ENCODE peak calls at places on chromosomes 3 and 15, in six cellular contexts. Y is H9, K is IMR-90, I is trophoblast cell, S is neuronal stem cell, A is H1. V is an unnamed sample.

GRCh38 chr3:57729339-57730039 is 26.6 kb upstream of the SLMAP start:
- DNase-seq in Y (no peak), K (peak; percentile 35), I (no peak), S (no peak), A (no peak), V (no peak)

GRCh38 chr3:72336821-72337479 is 511.3 kb downstream of the SHQ1 start:
- DNase-seq in Y (peak; percentile 76), K (peak; percentile 46), I (no peak), S (peak; percentile 23), A (no peak), V (peak; percentile 77)

GRCh38 chr3:32000877-32001276 is 19.3 kb downstream of the ZNF860 start:
- DNase-seq in Y (no peak), K (no peak), I (peak; percentile 31), S (no peak), A (no peak), V (no peak)

GRCh38 chr15:53829471-53829870 is 70.0 kb upstream of the WDR72 start:
- DNase-seq in Y (no peak), K (no peak), I (no peak), S (no peak), A (no peak), V (no peak)

GRCh38 chr3:150970665-150971327 is 1.7 kb downstream of the CLRN1 start:
- DNase-seq in Y (no peak), K (peak; percentile 69), I (peak; percentile 61), S (no peak), A (no peak), V (peak; percentile 64)

GRCh38 chr3:106097817-106098410 is 229.1 kb upstream of the CBLB start:
- DNase-seq in Y (no peak), K (peak; percentile 51), I (no peak), S (no peak), A (no peak), V (peak; percentile 61)

GRCh38 chr15:59299919-59300617 is 72.6 kb downstream of the MYO1E start:
- DNase-seq in Y (no peak), K (peak; percentile 97), I (peak; percentile 51), S (no peak), A (no peak), V (peak; percentile 98)

GRCh38 chr3:62188547-62189375 is 184.6 kb downstream of the FEZF2 start:
- DNase-seq in Y (peak; percentile 69), K (peak; percentile 75), I (peak; percentile 83), S (peak; percentile 77), A (peak; percentile 41), V (peak; percentile 68)

DNA sequence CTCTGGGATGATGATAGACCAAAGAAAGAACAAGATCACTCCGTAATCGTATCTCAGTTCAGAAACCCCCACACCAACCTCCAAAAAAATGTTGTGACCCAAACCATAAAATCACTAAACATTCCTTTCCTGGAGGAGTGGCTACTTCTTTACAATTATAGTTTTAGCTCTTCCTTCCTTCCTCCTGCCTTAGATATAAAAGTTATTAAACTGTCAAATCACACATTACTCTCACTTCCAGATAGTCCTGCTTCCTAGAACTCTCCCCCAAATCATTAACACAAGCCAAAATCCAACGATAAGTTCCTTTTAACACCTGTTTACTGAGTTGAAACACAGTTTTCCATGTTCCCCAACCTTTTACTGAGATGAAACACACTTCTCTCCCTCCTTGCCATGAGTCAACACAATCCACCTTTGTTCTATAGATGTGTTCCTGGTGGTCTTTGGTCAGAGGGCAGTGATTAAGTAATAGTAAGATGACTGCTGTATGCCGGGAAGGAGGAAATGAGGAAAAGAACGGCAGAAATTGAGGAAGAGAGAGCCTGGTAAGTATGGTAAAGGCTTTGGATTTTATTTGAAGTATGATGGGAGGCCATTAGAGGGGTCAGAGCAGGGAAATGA is 8.3 kb upstream of the CRYGS start:
- DNase-seq in Y (no peak), K (no peak), I (no peak), S (no peak), A (no peak), V (no peak)
- H3K4me2 ChIP-seq in Y (no peak overlapping the region), K (no peak overlapping the region), I (no peak overlapping the region), S (no peak overlapping the region), A (no peak overlapping the region), V (no peak overlapping the region)

GRCh38 chr3:24521306-24522154 is 26.9 kb upstream of the THRB start:
- DNase-seq in Y (peak; percentile 55), K (no peak), I (peak; percentile 73), S (peak; percentile 33), A (no peak), V (peak; percentile 62)

GRCh38 chr3:24520941-24521305 is 26.3 kb upstream of the THRB start:
- DNase-seq in Y (no peak), K (no peak), I (no peak), S (no peak), A (no peak), V (no peak)

GRCh38 chr3:24523195-24523594 is 28.5 kb upstream of the THRB start:
- DNase-seq in Y (no peak), K (no peak), I (no peak), S (no peak), A (no peak), V (no peak)

GRCh38 chr3:24523988-24524727 is 29.5 kb upstream of the THRB start:
- DNase-seq in Y (no peak), K (no peak), I (no peak), S (no peak), A (no peak), V (no peak)

DNA sequence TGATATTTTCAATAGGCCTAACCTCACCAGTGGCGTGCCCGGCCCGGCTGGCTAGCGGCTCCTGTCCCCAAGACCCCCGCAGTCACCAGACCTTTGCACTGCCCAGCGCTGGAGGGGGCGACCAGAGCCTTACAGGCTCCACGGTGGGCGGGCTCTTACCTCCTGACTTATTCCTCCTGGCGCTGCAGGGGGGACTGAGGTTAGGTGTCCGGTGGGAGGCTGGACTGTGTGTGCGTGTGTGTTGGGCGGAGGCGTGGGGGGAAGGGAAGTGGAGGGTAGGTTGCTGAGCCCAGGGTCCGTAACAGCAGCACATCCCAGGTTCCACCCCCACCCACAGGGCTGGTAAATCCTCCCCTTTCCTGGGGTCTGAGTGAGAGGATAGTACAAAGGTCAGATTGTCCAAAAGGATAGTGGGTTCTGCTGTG is 27.5 kb upstream of the THRB start:
- DNase-seq in Y (peak; percentile 39), K (no peak), I (no peak), S (peak; percentile 15), A (no peak), V (no peak)
- H3K27me3 ChIP-seq in Y (peaks cover 26% of the 10 kb centered on the region), K (peaks cover 26% of the 10 kb centered on the region), I (no peaks in the 10 kb centered on the region), S (peaks cover 75% of the 10 kb centered on the region), A (peaks cover 42% of the 10 kb centered on the region), V (peaks cover 5% of the 10 kb centered on the region)

DNA sequence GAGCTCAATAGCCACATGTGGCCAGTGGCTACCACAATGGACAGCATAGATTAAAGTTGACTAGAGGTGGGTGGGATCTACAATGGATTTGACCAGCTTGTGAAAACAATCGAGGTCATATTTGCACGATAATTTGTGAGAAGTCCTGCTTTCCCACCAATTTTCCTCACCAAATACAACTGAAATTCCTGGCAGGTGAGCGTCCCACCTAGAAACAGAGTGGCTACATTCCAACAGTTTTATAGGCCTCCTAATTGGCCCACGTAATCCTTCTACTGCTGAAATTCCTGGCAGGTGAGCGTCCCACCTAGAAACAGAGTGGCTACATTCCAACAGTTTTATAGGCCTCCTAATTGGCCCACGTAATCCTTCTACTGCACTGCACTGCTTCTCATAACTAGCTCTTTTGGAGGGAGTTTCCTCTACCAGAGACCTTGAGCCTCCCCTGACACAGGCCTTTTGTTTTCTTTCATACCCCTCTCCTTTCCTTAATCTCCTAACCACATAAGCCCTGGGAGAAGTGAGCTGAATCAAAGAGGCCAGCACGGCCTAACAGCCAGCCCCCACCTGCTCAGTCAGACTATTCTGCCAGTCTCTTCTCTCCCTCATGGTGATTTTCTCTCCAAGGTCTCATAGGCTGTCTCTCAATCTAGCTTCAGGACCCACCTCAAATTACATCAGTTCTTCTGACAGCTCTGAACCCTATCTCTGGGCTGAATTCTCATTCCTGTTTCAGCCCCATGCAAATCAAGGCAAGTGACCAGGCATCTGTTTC is 80.2 kb downstream of the BFSP2 start:
- DNase-seq in Y (no peak), K (no peak), I (peak; percentile 47), S (no peak), A (no peak), V (no peak)
- H3K14ac ChIP-seq in Y (no peak overlapping the region), K (no peak overlapping the region), I (no peak overlapping the region), S (no peak overlapping the region), A (no peak overlapping the region), V (no peak overlapping the region)

GRCh38 chr15:42156266-42156922 is at the start of gene PLA2G4F:
- DNase-seq in Y (peak; percentile 54), K (no peak), I (peak; percentile 66), S (no peak), A (no peak), V (no peak)
- H3K4me2 ChIP-seq in Y (no peak within 1 kb of the TSS), K (no peak within 1 kb of the TSS), I (peak within 1 kb of the TSS; percentile 47), S (no peak within 1 kb of the TSS), A (no peak within 1 kb of the TSS), V (no peak within 1 kb of the TSS)

DNA sequence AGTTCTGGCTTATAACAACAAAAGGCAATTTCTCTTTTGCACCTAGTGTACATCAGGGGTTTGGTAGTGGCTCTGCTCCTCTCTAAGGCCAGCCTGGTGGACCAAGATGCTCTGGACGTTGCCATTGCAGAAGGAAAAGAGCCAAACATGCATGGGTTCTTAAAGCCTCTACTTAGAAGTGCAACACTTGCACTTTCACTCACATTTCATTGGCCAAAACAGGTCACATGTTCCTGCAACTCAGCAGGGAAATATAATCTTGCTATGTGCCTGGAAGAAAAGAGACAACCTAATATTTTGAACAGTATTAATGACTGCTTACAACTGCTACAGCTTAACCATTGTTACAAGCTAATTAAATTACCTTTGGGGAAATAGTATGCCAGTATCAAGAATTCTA is 182.9 kb downstream of the IL5RA start:
- DNase-seq in Y (no peak), K (no peak), I (no peak), S (no peak), A (no peak), V (no peak)
- H3K27me3 ChIP-seq in Y (no peaks in the 10 kb centered on the region), K (no peaks in the 10 kb centered on the region), I (no peaks in the 10 kb centered on the region), S (no peaks in the 10 kb centered on the region), A (no peaks in the 10 kb centered on the region), V (no peaks in the 10 kb centered on the region)

GRCh38 chr15:70510433-70510832 is 252.9 kb downstream of the UACA start:
- DNase-seq in Y (no peak), K (no peak), I (no peak), S (no peak), A (no peak), V (no peak)
- H3K14ac ChIP-seq in Y (no peak overlapping the region), K (no peak overlapping the region), I (no peak overlapping the region), S (no peak overlapping the region), A (no peak overlapping the region), V (no peak overlapping the region)

GRCh38 chr15:83320404-83320803 is 35.9 kb upstream of the BNC1 start:
- DNase-seq in Y (no peak), K (peak; percentile 55), I (peak; percentile 67), S (no peak), A (no peak), V (peak; percentile 81)
- H3K4me2 ChIP-seq in Y (no peak overlapping the region), K (no peak overlapping the region), I (no peak overlapping the region), S (no peak overlapping the region), A (no peak overlapping the region), V (no peak overlapping the region)

DNA sequence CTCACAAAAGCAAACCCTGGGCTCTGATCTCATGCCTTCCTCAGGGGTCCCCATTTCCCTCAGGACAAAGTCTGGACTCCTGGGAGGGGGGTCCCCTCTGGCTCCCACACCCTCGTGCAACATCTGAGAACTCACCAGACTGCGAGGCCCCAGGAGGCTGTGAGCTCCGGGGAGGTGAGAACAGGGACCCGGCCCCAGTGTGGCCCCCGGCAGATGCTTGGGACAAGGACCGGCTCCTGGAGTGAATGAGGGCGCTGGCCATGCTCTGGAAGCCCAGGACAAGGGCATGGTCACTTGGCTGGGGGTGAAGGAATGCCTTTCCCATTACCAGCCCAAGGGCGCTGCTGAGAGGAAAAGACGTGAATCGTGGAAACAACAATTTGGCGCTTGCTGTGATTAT is 48.0 kb downstream of the LINGO1 start:
- DNase-seq in Y (no peak), K (no peak), I (no peak), S (no peak), A (no peak), V (no peak)
- H3K27me3 ChIP-seq in Y (no peaks in the 10 kb centered on the region), K (peaks cover 67% of the 10 kb centered on the region), I (no peaks in the 10 kb centered on the region), S (peaks cover 7% of the 10 kb centered on the region), A (no peaks in the 10 kb centered on the region), V (peaks cover 61% of the 10 kb centered on the region)